ENCODE peak calls at places on chromosomes 2 and 18, in four cellular contexts. One of them, this sample, is unnamed.

GRCh38 chr2:199452200-199452990 is 5.3 kb downstream of the SATB2 start:
- DNase-seq in bronchial epithelial cell: no peak
- DNase-seq in CD4-positive, alpha-beta T cell: no peak
- DNase-seq in brain microvascular endothelial cell: no peak
- DNase-seq in this sample: no peak

GRCh38 chr2:109479804-109480203 is 134.0 kb downstream of the SEPTIN10 start:
- DNase-seq in brain microvascular endothelial cell: no peak
- DNase-seq in CD4-positive, alpha-beta T cell: no peak
- DNase-seq in bronchial epithelial cell: no peak
- DNase-seq in this sample: no peak

GRCh38 chr2:241499146-241499965 is 9.0 kb downstream of the STK25 start:
- DNase-seq in bronchial epithelial cell: no peak
- DNase-seq in brain microvascular endothelial cell: no peak
- DNase-seq in CD4-positive, alpha-beta T cell: no peak
- DNase-seq in this sample: no peak

GRCh38 chr2:191617589-191617988 is 60.3 kb upstream of the NABP1 start:
- DNase-seq in bronchial epithelial cell: peak
- DNase-seq in CD4-positive, alpha-beta T cell: peak
- DNase-seq in brain microvascular endothelial cell: no peak
- DNase-seq in this sample: no peak

GRCh38 chr2:62787381-62787780 is 81.9 kb downstream of the EHBP1 start:
- DNase-seq in bronchial epithelial cell: peak
- DNase-seq in brain microvascular endothelial cell: peak
- DNase-seq in CD4-positive, alpha-beta T cell: no peak
- DNase-seq in this sample: no peak

GRCh38 chr2:233418761-233419625 is 64.7 kb downstream of the DGKD start:
- DNase-seq in brain microvascular endothelial cell: peak
- DNase-seq in CD4-positive, alpha-beta T cell: no peak
- DNase-seq in bronchial epithelial cell: peak
- DNase-seq in this sample: no peak

GRCh38 chr2:126700073-126700581 is 44.2 kb downstream of the GYPC start:
- DNase-seq in brain microvascular endothelial cell: no peak
- DNase-seq in CD4-positive, alpha-beta T cell: no peak
- DNase-seq in bronchial epithelial cell: no peak
- DNase-seq in this sample: no peak

GRCh38 chr2:121489284-121489683 is 41.4 kb upstream of the RNU4ATAC start:
- DNase-seq in CD4-positive, alpha-beta T cell: no peak
- DNase-seq in brain microvascular endothelial cell: no peak
- DNase-seq in bronchial epithelial cell: peak
- DNase-seq in this sample: no peak

GRCh38 chr2:105803773-105804172 is 59.1 kb downstream of the NCK2 start:
- DNase-seq in brain microvascular endothelial cell: no peak
- DNase-seq in bronchial epithelial cell: no peak
- DNase-seq in CD4-positive, alpha-beta T cell: no peak
- DNase-seq in this sample: no peak

GRCh38 chr2:74325815-74326214 is 17.4 kb downstream of the SLC4A5 start:
- DNase-seq in brain microvascular endothelial cell: no peak
- DNase-seq in CD4-positive, alpha-beta T cell: no peak
- DNase-seq in bronchial epithelial cell: no peak
- DNase-seq in this sample: no peak

GRCh38 chr2:118498943-118499342 is 348.5 kb downstream of the EN1 start:
- DNase-seq in CD4-positive, alpha-beta T cell: no peak
- DNase-seq in bronchial epithelial cell: no peak
- DNase-seq in brain microvascular endothelial cell: no peak
- DNase-seq in this sample: no peak

GRCh38 chr2:178301595-178302324 is 107.4 kb downstream of the OSBPL6 start:
- DNase-seq in brain microvascular endothelial cell: no peak
- DNase-seq in bronchial epithelial cell: no peak
- DNase-seq in CD4-positive, alpha-beta T cell: no peak
- DNase-seq in this sample: no peak

GRCh38 chr2:191863988-191864387 is 17.1 kb upstream of the CAVIN2 start:
- DNase-seq in brain microvascular endothelial cell: peak
- DNase-seq in CD4-positive, alpha-beta T cell: no peak
- DNase-seq in bronchial epithelial cell: no peak
- DNase-seq in this sample: no peak

GRCh38 chr2:109597283-109597682 is 16.5 kb downstream of the SEPTIN10 start:
- DNase-seq in bronchial epithelial cell: no peak
- DNase-seq in brain microvascular endothelial cell: no peak
- DNase-seq in CD4-positive, alpha-beta T cell: no peak
- DNase-seq in this sample: no peak

GRCh38 chr2:241945803-241946202 is 76.3 kb downstream of the RTP5 start:
- DNase-seq in brain microvascular endothelial cell: no peak
- DNase-seq in CD4-positive, alpha-beta T cell: no peak
- DNase-seq in bronchial epithelial cell: no peak
- DNase-seq in this sample: no peak

GRCh38 chr18:36349552-36349951 is 52.0 kb downstream of the FHOD3 start:
- DNase-seq in CD4-positive, alpha-beta T cell: no peak
- DNase-seq in brain microvascular endothelial cell: no peak
- DNase-seq in bronchial epithelial cell: peak
- DNase-seq in this sample: no peak

GRCh38 chr2:240297553-240298315 is 137.7 kb upstream of the GPC1 start:
- DNase-seq in CD4-positive, alpha-beta T cell: no peak
- DNase-seq in brain microvascular endothelial cell: no peak
- DNase-seq in bronchial epithelial cell: no peak
- DNase-seq in this sample: no peak

GRCh38 chr2:144510206-144510991 is 9.5 kb downstream of the ZEB2 start:
- DNase-seq in bronchial epithelial cell: no peak
- DNase-seq in brain microvascular endothelial cell: peak
- DNase-seq in CD4-positive, alpha-beta T cell: no peak
- DNase-seq in this sample: no peak

GRCh38 chr2:36951030-36951518 is 15.3 kb downstream of the STRN start:
- DNase-seq in CD4-positive, alpha-beta T cell: no peak
- DNase-seq in brain microvascular endothelial cell: no peak
- DNase-seq in bronchial epithelial cell: no peak
- DNase-seq in this sample: no peak

GRCh38 chr2:198499539-198499938 is 695.1 kb downstream of the PLCL1 start:
- DNase-seq in CD4-positive, alpha-beta T cell: no peak
- DNase-seq in bronchial epithelial cell: no peak
- DNase-seq in brain microvascular endothelial cell: no peak
- DNase-seq in this sample: no peak

GRCh38 chr18:67875057-67875456 is 358.5 kb upstream of the DSEL start:
- DNase-seq in bronchial epithelial cell: peak
- DNase-seq in CD4-positive, alpha-beta T cell: no peak
- DNase-seq in brain microvascular endothelial cell: no peak
- DNase-seq in this sample: no peak

GRCh38 chr18:10089881-10090280 is 176.1 kb downstream of the VAPA start:
- DNase-seq in bronchial epithelial cell: no peak
- DNase-seq in brain microvascular endothelial cell: no peak
- DNase-seq in CD4-positive, alpha-beta T cell: no peak
- DNase-seq in this sample: no peak

GRCh38 chr18:23470620-23471387 is 17.7 kb downstream of the RIOK3 start:
- DNase-seq in bronchial epithelial cell: no peak
- DNase-seq in CD4-positive, alpha-beta T cell: no peak
- DNase-seq in brain microvascular endothelial cell: no peak
- DNase-seq in this sample: no peak

GRCh38 chr2:25361261-25362048 is 19.7 kb upstream of the DNMT3A start:
- DNase-seq in brain microvascular endothelial cell: no peak
- DNase-seq in CD4-positive, alpha-beta T cell: no peak
- DNase-seq in bronchial epithelial cell: no peak
- DNase-seq in this sample: no peak

GRCh38 chr2:38330754-38331153 is 46.3 kb downstream of the ATL2 start:
- DNase-seq in CD4-positive, alpha-beta T cell: no peak
- DNase-seq in brain microvascular endothelial cell: no peak
- DNase-seq in bronchial epithelial cell: no peak
- DNase-seq in this sample: no peak

GRCh38 chr2:189337648-189338047 is 103.6 kb upstream of the WDR75 start:
- DNase-seq in bronchial epithelial cell: peak
- DNase-seq in CD4-positive, alpha-beta T cell: no peak
- DNase-seq in brain microvascular endothelial cell: no peak
- DNase-seq in this sample: no peak

GRCh38 chr18:23884712-23885375 is 129.7 kb upstream of the TTC39C start:
- DNase-seq in bronchial epithelial cell: no peak
- DNase-seq in brain microvascular endothelial cell: no peak
- DNase-seq in CD4-positive, alpha-beta T cell: no peak
- DNase-seq in this sample: no peak

GRCh38 chr2:27320958-27321543 is 1.8 kb downstream of the MPV17 start:
- DNase-seq in CD4-positive, alpha-beta T cell: no peak
- DNase-seq in bronchial epithelial cell: peak
- DNase-seq in brain microvascular endothelial cell: peak
- DNase-seq in this sample: no peak

GRCh38 chr2:65108778-65109177 is 21.1 kb downstream of the RAB1A start:
- DNase-seq in bronchial epithelial cell: no peak
- DNase-seq in CD4-positive, alpha-beta T cell: no peak
- DNase-seq in brain microvascular endothelial cell: no peak
- DNase-seq in this sample: no peak

GRCh38 chr2:63819256-63819655 is 22.4 kb upstream of the UGP2 start:
- DNase-seq in brain microvascular endothelial cell: no peak
- DNase-seq in bronchial epithelial cell: no peak
- DNase-seq in CD4-positive, alpha-beta T cell: no peak
- DNase-seq in this sample: no peak

GRCh38 chr2:158089322-158089721 is 12.4 kb upstream of the UPP2 start:
- DNase-seq in bronchial epithelial cell: no peak
- DNase-seq in brain microvascular endothelial cell: no peak
- DNase-seq in CD4-positive, alpha-beta T cell: no peak
- DNase-seq in this sample: no peak

GRCh38 chr2:217934321-217935131 is 68.3 kb downstream of the TNS1 start:
- DNase-seq in CD4-positive, alpha-beta T cell: no peak
- DNase-seq in bronchial epithelial cell: peak
- DNase-seq in brain microvascular endothelial cell: peak
- DNase-seq in this sample: peak

GRCh38 chr18:37320320-37320719 is 245.3 kb downstream of the CELF4 start:
- DNase-seq in brain microvascular endothelial cell: no peak
- DNase-seq in CD4-positive, alpha-beta T cell: no peak
- DNase-seq in bronchial epithelial cell: no peak
- DNase-seq in this sample: no peak

GRCh38 chr2:218024336-218024735 is 21.5 kb upstream of the TNS1 start:
- DNase-seq in bronchial epithelial cell: no peak
- DNase-seq in brain microvascular endothelial cell: no peak
- DNase-seq in CD4-positive, alpha-beta T cell: no peak
- DNase-seq in this sample: peak

GRCh38 chr2:165762723-165763122 is 31.3 kb downstream of the GALNT3 start:
- DNase-seq in bronchial epithelial cell: peak
- DNase-seq in brain microvascular endothelial cell: no peak
- DNase-seq in CD4-positive, alpha-beta T cell: no peak
- DNase-seq in this sample: no peak
- TF ChIP-seq CTCF in bronchial epithelial cell: no peak
- TF ChIP-seq CTCF in brain microvascular endothelial cell: no peak
- TF ChIP-seq CTCF in CD4-positive, alpha-beta T cell: no peak
- TF ChIP-seq CTCF in this sample: no peak

GRCh38 chr2:221478106-221478863 is 93.8 kb downstream of the EPHA4 start:
- DNase-seq in brain microvascular endothelial cell: no peak
- DNase-seq in CD4-positive, alpha-beta T cell: no peak
- DNase-seq in bronchial epithelial cell: no peak
- DNase-seq in this sample: no peak
- TF ChIP-seq CTCF in brain microvascular endothelial cell: no peak
- TF ChIP-seq CTCF in CD4-positive, alpha-beta T cell: no peak
- TF ChIP-seq CTCF in bronchial epithelial cell: no peak
- TF ChIP-seq CTCF in this sample: no peak

GRCh38 chr2:230068658-230069080 is at the start of gene SLC16A14:
- DNase-seq in CD4-positive, alpha-beta T cell: no peak
- DNase-seq in brain microvascular endothelial cell: peak
- DNase-seq in bronchial epithelial cell: peak
- DNase-seq in this sample: no peak

GRCh38 chr2:230071421-230071820 is 2.7 kb upstream of the SLC16A14 start:
- DNase-seq in bronchial epithelial cell: no peak
- DNase-seq in brain microvascular endothelial cell: no peak
- DNase-seq in CD4-positive, alpha-beta T cell: no peak
- DNase-seq in this sample: no peak

GRCh38 chr2:230069418-230069817 is 694 bp upstream of the SLC16A14 start:
- DNase-seq in CD4-positive, alpha-beta T cell: no peak
- DNase-seq in brain microvascular endothelial cell: no peak
- DNase-seq in bronchial epithelial cell: no peak
- DNase-seq in this sample: no peak

GRCh38 chr2:230067990-230068657 is 600 bp downstream of the SLC16A14 start:
- DNase-seq in brain microvascular endothelial cell: peak
- DNase-seq in CD4-positive, alpha-beta T cell: no peak
- DNase-seq in bronchial epithelial cell: no peak
- DNase-seq in this sample: no peak
- TF ChIP-seq CTCF in brain microvascular endothelial cell: no peak
- TF ChIP-seq CTCF in CD4-positive, alpha-beta T cell: no peak
- TF ChIP-seq CTCF in bronchial epithelial cell: peak
- TF ChIP-seq CTCF in this sample: no peak

DNA sequence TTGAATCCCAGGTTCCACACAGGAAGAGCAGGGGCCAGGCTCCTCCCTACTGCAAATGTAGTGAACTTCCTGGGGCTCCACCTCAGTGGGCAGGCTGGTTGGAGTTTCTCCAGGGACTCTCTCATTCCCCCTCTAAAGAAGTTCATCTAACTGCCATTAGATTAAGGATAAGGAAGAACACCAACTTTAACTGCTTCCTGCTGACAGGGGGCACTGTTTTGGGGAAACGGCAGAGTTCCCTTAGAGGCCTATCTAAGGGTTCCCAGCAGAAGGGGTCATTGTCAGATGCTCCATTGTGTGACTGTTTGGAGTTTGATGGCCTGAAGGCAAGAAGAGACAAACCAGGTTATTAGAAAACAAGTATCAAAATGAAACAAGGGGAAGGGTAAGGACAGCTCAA is 2159.7 kb upstream of the PIK3C3 start:
- DNase-seq in CD4-positive, alpha-beta T cell: no peak
- DNase-seq in bronchial epithelial cell: no peak
- DNase-seq in brain microvascular endothelial cell: no peak
- DNase-seq in this sample: no peak
- TF ChIP-seq CTCF in CD4-positive, alpha-beta T cell: no peak
- TF ChIP-seq CTCF in bronchial epithelial cell: no peak
- TF ChIP-seq CTCF in brain microvascular endothelial cell: peak
- TF ChIP-seq CTCF in this sample: no peak